ENCODE peak calls at places on chromosomes 5 and 9, in eight cellular contexts. One of them, this sample, is unnamed.

GRCh38 chr9:6703898-6704639 is 53.7 kb upstream of the KDM4C start:
- DNase-seq in fibroblast of mammary gland: peak
- DNase-seq in activated T-cell treated with anti-CD3 and anti-CD28 coated beads for 48 hours: peak
- DNase-seq in lung microvascular endothelial cell: peak
- DNase-seq in HuH-7: peak
- DNase-seq in colonic mucosa: peak
- DNase-seq in aorta: peak
- DNase-seq in HCEC 1CT: peak
- DNase-seq in this sample: peak

GRCh38 chr5:31036407-31036806 is 157.1 kb upstream of the CDH6 start:
- DNase-seq in HuH-7: no peak
- DNase-seq in colonic mucosa: no peak
- DNase-seq in lung microvascular endothelial cell: no peak
- DNase-seq in HCEC 1CT: peak
- DNase-seq in fibroblast of mammary gland: no peak
- DNase-seq in aorta: no peak
- DNase-seq in activated T-cell treated with anti-CD3 and anti-CD28 coated beads for 48 hours: no peak
- DNase-seq in this sample: no peak

GRCh38 chr9:14165376-14166035 is 148.4 kb downstream of the NFIB start:
- DNase-seq in lung microvascular endothelial cell: peak
- DNase-seq in HuH-7: no peak
- DNase-seq in fibroblast of mammary gland: no peak
- DNase-seq in aorta: no peak
- DNase-seq in colonic mucosa: no peak
- DNase-seq in activated T-cell treated with anti-CD3 and anti-CD28 coated beads for 48 hours: no peak
- DNase-seq in HCEC 1CT: no peak
- DNase-seq in this sample: no peak

GRCh38 chr9:132673355-132673754 is 3.1 kb downstream of the GTF3C4 start:
- DNase-seq in HuH-7: peak
- DNase-seq in aorta: no peak
- DNase-seq in HCEC 1CT: peak
- DNase-seq in fibroblast of mammary gland: peak
- DNase-seq in lung microvascular endothelial cell: peak
- DNase-seq in activated T-cell treated with anti-CD3 and anti-CD28 coated beads for 48 hours: no peak
- DNase-seq in colonic mucosa: no peak
- DNase-seq in this sample: no peak

GRCh38 chr9:130433168-130433946 is 11.4 kb upstream of the ASS1 start:
- DNase-seq in lung microvascular endothelial cell: peak
- DNase-seq in colonic mucosa: no peak
- DNase-seq in HCEC 1CT: no peak
- DNase-seq in activated T-cell treated with anti-CD3 and anti-CD28 coated beads for 48 hours: peak
- DNase-seq in fibroblast of mammary gland: no peak
- DNase-seq in HuH-7: peak
- DNase-seq in aorta: peak
- DNase-seq in this sample: no peak

GRCh38 chr5:40826778-40827478 is 8.1 kb downstream of the RPL37 start:
- DNase-seq in fibroblast of mammary gland: no peak
- DNase-seq in aorta: no peak
- DNase-seq in lung microvascular endothelial cell: no peak
- DNase-seq in HCEC 1CT: no peak
- DNase-seq in colonic mucosa: no peak
- DNase-seq in activated T-cell treated with anti-CD3 and anti-CD28 coated beads for 48 hours: no peak
- DNase-seq in HuH-7: no peak
- DNase-seq in this sample: no peak

GRCh38 chr9:81548911-81549310 is 140.4 kb downstream of the TLE1 start:
- DNase-seq in aorta: no peak
- DNase-seq in fibroblast of mammary gland: no peak
- DNase-seq in colonic mucosa: no peak
- DNase-seq in lung microvascular endothelial cell: no peak
- DNase-seq in HuH-7: no peak
- DNase-seq in activated T-cell treated with anti-CD3 and anti-CD28 coated beads for 48 hours: no peak
- DNase-seq in HCEC 1CT: no peak
- DNase-seq in this sample: no peak

GRCh38 chr9:17532461-17532860 is 46.4 kb upstream of the SH3GL2 start:
- DNase-seq in aorta: no peak
- DNase-seq in colonic mucosa: no peak
- DNase-seq in HuH-7: no peak
- DNase-seq in lung microvascular endothelial cell: no peak
- DNase-seq in HCEC 1CT: no peak
- DNase-seq in activated T-cell treated with anti-CD3 and anti-CD28 coated beads for 48 hours: no peak
- DNase-seq in fibroblast of mammary gland: no peak
- DNase-seq in this sample: no peak

GRCh38 chr9:27379311-27380236 is 82.6 kb upstream of the EQTN start:
- DNase-seq in HCEC 1CT: no peak
- DNase-seq in activated T-cell treated with anti-CD3 and anti-CD28 coated beads for 48 hours: no peak
- DNase-seq in HuH-7: peak
- DNase-seq in colonic mucosa: peak
- DNase-seq in fibroblast of mammary gland: no peak
- DNase-seq in aorta: no peak
- DNase-seq in lung microvascular endothelial cell: no peak
- DNase-seq in this sample: no peak

GRCh38 chr9:76558465-76558864 is 99.5 kb downstream of the GCNT1 start:
- DNase-seq in activated T-cell treated with anti-CD3 and anti-CD28 coated beads for 48 hours: no peak
- DNase-seq in HCEC 1CT: no peak
- DNase-seq in lung microvascular endothelial cell: no peak
- DNase-seq in aorta: no peak
- DNase-seq in HuH-7: no peak
- DNase-seq in fibroblast of mammary gland: no peak
- DNase-seq in colonic mucosa: no peak
- DNase-seq in this sample: no peak

GRCh38 chr5:139646912-139647391 is 1.2 kb upstream of the CXXC5 start:
- DNase-seq in aorta: peak
- DNase-seq in activated T-cell treated with anti-CD3 and anti-CD28 coated beads for 48 hours: no peak
- DNase-seq in HCEC 1CT: no peak
- DNase-seq in colonic mucosa: no peak
- DNase-seq in lung microvascular endothelial cell: no peak
- DNase-seq in fibroblast of mammary gland: no peak
- DNase-seq in HuH-7: no peak
- DNase-seq in this sample: no peak

GRCh38 chr5:149046196-149046829 is 16.5 kb downstream of the SH3TC2 start:
- DNase-seq in activated T-cell treated with anti-CD3 and anti-CD28 coated beads for 48 hours: no peak
- DNase-seq in aorta: no peak
- DNase-seq in HCEC 1CT: no peak
- DNase-seq in colonic mucosa: no peak
- DNase-seq in lung microvascular endothelial cell: no peak
- DNase-seq in fibroblast of mammary gland: no peak
- DNase-seq in HuH-7: no peak
- DNase-seq in this sample: no peak

GRCh38 chr5:38576971-38577684 is 20.7 kb upstream of the LIFR start:
- DNase-seq in fibroblast of mammary gland: no peak
- DNase-seq in HuH-7: no peak
- DNase-seq in activated T-cell treated with anti-CD3 and anti-CD28 coated beads for 48 hours: no peak
- DNase-seq in HCEC 1CT: no peak
- DNase-seq in aorta: no peak
- DNase-seq in lung microvascular endothelial cell: no peak
- DNase-seq in colonic mucosa: no peak
- DNase-seq in this sample: no peak

GRCh38 chr9:111966851-111967250 is 70.2 kb downstream of the UGCG start:
- DNase-seq in aorta: no peak
- DNase-seq in activated T-cell treated with anti-CD3 and anti-CD28 coated beads for 48 hours: no peak
- DNase-seq in HCEC 1CT: peak
- DNase-seq in HuH-7: no peak
- DNase-seq in fibroblast of mammary gland: peak
- DNase-seq in colonic mucosa: no peak
- DNase-seq in lung microvascular endothelial cell: no peak
- DNase-seq in this sample: no peak

GRCh38 chr9:128065907-128066712 is 1.0 kb downstream of the NAIF1 start:
- DNase-seq in lung microvascular endothelial cell: no peak
- DNase-seq in aorta: no peak
- DNase-seq in HuH-7: no peak
- DNase-seq in HCEC 1CT: no peak
- DNase-seq in colonic mucosa: no peak
- DNase-seq in fibroblast of mammary gland: no peak
- DNase-seq in activated T-cell treated with anti-CD3 and anti-CD28 coated beads for 48 hours: no peak
- DNase-seq in this sample: no peak

GRCh38 chr5:121031487-121031886 is 567.4 kb downstream of the PRR16 start:
- DNase-seq in HuH-7: no peak
- DNase-seq in fibroblast of mammary gland: peak
- DNase-seq in aorta: no peak
- DNase-seq in activated T-cell treated with anti-CD3 and anti-CD28 coated beads for 48 hours: no peak
- DNase-seq in HCEC 1CT: no peak
- DNase-seq in lung microvascular endothelial cell: no peak
- DNase-seq in colonic mucosa: peak
- DNase-seq in this sample: no peak

GRCh38 chr5:180673371-180674252 is 24.2 kb upstream of the FLT4 start:
- DNase-seq in activated T-cell treated with anti-CD3 and anti-CD28 coated beads for 48 hours: no peak
- DNase-seq in aorta: no peak
- DNase-seq in HCEC 1CT: no peak
- DNase-seq in lung microvascular endothelial cell: peak
- DNase-seq in colonic mucosa: no peak
- DNase-seq in HuH-7: no peak
- DNase-seq in fibroblast of mammary gland: no peak
- DNase-seq in this sample: no peak

GRCh38 chr9:107228648-107229047 is 54.4 kb upstream of the RAD23B start:
- DNase-seq in HCEC 1CT: no peak
- DNase-seq in lung microvascular endothelial cell: no peak
- DNase-seq in HuH-7: no peak
- DNase-seq in aorta: no peak
- DNase-seq in activated T-cell treated with anti-CD3 and anti-CD28 coated beads for 48 hours: no peak
- DNase-seq in colonic mucosa: no peak
- DNase-seq in fibroblast of mammary gland: no peak
- DNase-seq in this sample: no peak

GRCh38 chr9:107491081-107492053 is 1.8 kb upstream of the KLF4 start:
- DNase-seq in lung microvascular endothelial cell: peak
- DNase-seq in activated T-cell treated with anti-CD3 and anti-CD28 coated beads for 48 hours: no peak
- DNase-seq in HCEC 1CT: no peak
- DNase-seq in colonic mucosa: peak
- DNase-seq in aorta: peak
- DNase-seq in fibroblast of mammary gland: peak
- DNase-seq in HuH-7: no peak
- DNase-seq in this sample: peak

GRCh38 chr5:146541956-146542849 is 26.2 kb upstream of the GPR151 start:
- DNase-seq in colonic mucosa: peak
- DNase-seq in HCEC 1CT: peak
- DNase-seq in fibroblast of mammary gland: peak
- DNase-seq in lung microvascular endothelial cell: peak
- DNase-seq in activated T-cell treated with anti-CD3 and anti-CD28 coated beads for 48 hours: peak
- DNase-seq in aorta: peak
- DNase-seq in HuH-7: peak
- DNase-seq in this sample: peak

GRCh38 chr5:116650544-116650943 is 75.9 kb upstream of the SEMA6A start:
- DNase-seq in activated T-cell treated with anti-CD3 and anti-CD28 coated beads for 48 hours: no peak
- DNase-seq in colonic mucosa: no peak
- DNase-seq in aorta: no peak
- DNase-seq in HCEC 1CT: no peak
- DNase-seq in fibroblast of mammary gland: no peak
- DNase-seq in HuH-7: no peak
- DNase-seq in lung microvascular endothelial cell: peak
- DNase-seq in this sample: no peak

GRCh38 chr5:122077451-122078115 is 476 bp downstream of the LOX start:
- DNase-seq in lung microvascular endothelial cell: peak
- DNase-seq in colonic mucosa: no peak
- DNase-seq in activated T-cell treated with anti-CD3 and anti-CD28 coated beads for 48 hours: no peak
- DNase-seq in aorta: peak
- DNase-seq in HuH-7: peak
- DNase-seq in HCEC 1CT: peak
- DNase-seq in fibroblast of mammary gland: no peak
- DNase-seq in this sample: peak

GRCh38 chr5:80569086-80569960 is 757 bp downstream of the ANKRD34B start:
- DNase-seq in activated T-cell treated with anti-CD3 and anti-CD28 coated beads for 48 hours: no peak
- DNase-seq in colonic mucosa: no peak
- DNase-seq in lung microvascular endothelial cell: peak
- DNase-seq in aorta: peak
- DNase-seq in HCEC 1CT: no peak
- DNase-seq in fibroblast of mammary gland: no peak
- DNase-seq in HuH-7: no peak
- DNase-seq in this sample: no peak